ENCODE peak calls at places on chromosome 7, in seven cellular contexts. F, O, D, N, X, K and V are unnamed samples.

GRCh38 chr7:1977059-1977875 is 255.5 kb downstream of the MAD1L1 start:
- DNase-seq in K (no peak), O (no peak), D (no peak), F (no peak), N (no peak), X (no peak), V (no peak)

GRCh38 chr7:840001-840600 is 7.8 kb downstream of the SUN1 start:
- DNase-seq in D (no peak), N (no peak), O (no peak), F (no peak), K (no peak), X (no peak), V (no peak)

GRCh38 chr7:75879771-75880184 is 944 bp downstream of the RHBDD2 start:
- DNase-seq in K (no peak), N (no peak), X (peak), F (no peak), D (no peak), O (peak), V (peak)

GRCh38 chr7:5437987-5438386 is 14.4 kb upstream of the TNRC18 start:
- DNase-seq in O (no peak), F (no peak), X (no peak), N (no peak), D (no peak), K (no peak), V (no peak)

GRCh38 chr7:106283831-106284515 is 810 bp downstream of the NAMPT start:
- DNase-seq in D (peak), N (peak), X (peak), F (no peak), O (peak), K (peak), V (peak)

GRCh38 chr7:7917593-7917992 is 51.0 kb upstream of the GLCCI1 start:
- DNase-seq in N (no peak), O (no peak), K (no peak), D (no peak), X (no peak), F (no peak), V (no peak)

GRCh38 chr7:158318511-158318913 is 269.1 kb downstream of the PTPRN2 start:
- DNase-seq in K (no peak), O (no peak), N (no peak), F (no peak), X (no peak), D (no peak), V (no peak)

GRCh38 chr7:21193895-21194294 is 234.0 kb upstream of the SP4 start:
- DNase-seq in O (no peak), K (no peak), X (no peak), D (no peak), F (no peak), N (no peak), V (no peak)

GRCh38 chr7:28815928-28816373 is 142.2 kb downstream of the TRIL start:
- DNase-seq in K (no peak), O (no peak), X (no peak), N (no peak), D (no peak), F (peak), V (no peak)

GRCh38 chr7:11613292-11613930 is 218.6 kb downstream of the THSD7A start:
- DNase-seq in X (no peak), N (no peak), D (no peak), O (no peak), F (peak), K (no peak), V (no peak)

GRCh38 chr7:151708610-151709009 is 168.3 kb downstream of the PRKAG2 start:
- DNase-seq in F (no peak), N (no peak), D (no peak), K (no peak), X (no peak), O (no peak), V (no peak)

GRCh38 chr7:125661677-125662076 is 732.1 kb upstream of the POT1 start:
- DNase-seq in D (no peak), O (no peak), K (no peak), F (no peak), N (no peak), X (no peak), V (no peak)

GRCh38 chr7:76009672-76010600 is 15.5 kb upstream of the TMEM120A start:
- DNase-seq in K (no peak), X (no peak), D (no peak), F (no peak), N (no peak), O (no peak), V (no peak)

GRCh38 chr7:129739427-129739826 is 127.9 kb downstream of the NRF1 start:
- DNase-seq in F (no peak), O (peak), K (no peak), N (no peak), D (no peak), X (peak), V (no peak)

GRCh38 chr7:157961731-157962457 is 625.1 kb downstream of the DNAJB6 start:
- DNase-seq in O (no peak), D (no peak), F (no peak), N (no peak), X (no peak), K (no peak), V (no peak)

GRCh38 chr7:27172388-27172774 is 1.7 kb downstream of the HOXA10 start:
- DNase-seq in N (no peak), D (no peak), F (no peak), O (peak), K (no peak), X (no peak), V (no peak)

GRCh38 chr7:50664461-50664922 is 99.3 kb upstream of the DDC start:
- DNase-seq in O (peak), D (no peak), K (no peak), N (peak), X (peak), F (peak), V (peak)

GRCh38 chr7:7772385-7772784 is 54.0 kb upstream of the RPA3 start:
- DNase-seq in D (no peak), K (no peak), X (peak), N (peak), F (no peak), O (peak), V (peak)

GRCh38 chr7:70241776-70242175 is 643.5 kb downstream of the AUTS2 start:
- DNase-seq in K (no peak), D (no peak), X (no peak), F (no peak), N (no peak), O (no peak), V (no peak)

GRCh38 chr7:39811161-39811614 is 138.9 kb upstream of the CDK13 start:
- DNase-seq in F (no peak), N (no peak), K (peak), O (peak), D (no peak), X (peak), V (no peak)

GRCh38 chr7:34463830-34464229 is 194.2 kb upstream of the NPSR1 start:
- DNase-seq in D (no peak), F (no peak), O (peak), N (no peak), K (peak), X (peak), V (no peak)

GRCh38 chr7:5063698-5064097 is 18.0 kb downstream of the RBAK start:
- DNase-seq in K (no peak), O (no peak), F (no peak), D (no peak), N (no peak), X (no peak), V (no peak)

GRCh38 chr7:148264933-148265557 is 325.5 kb upstream of the C7orf33 start:
- DNase-seq in F (peak), D (no peak), N (no peak), X (peak), K (peak), O (peak), V (peak)

GRCh38 chr7:138125598-138126111 is 49.4 kb downstream of the AKR1D1 start:
- DNase-seq in K (peak), O (peak), D (no peak), N (no peak), X (peak), F (peak), V (no peak)

GRCh38 chr7:94696981-94697670 is 41.2 kb upstream of the SGCE start:
- DNase-seq in F (no peak), D (no peak), O (peak), N (no peak), K (peak), X (peak), V (no peak)

GRCh38 chr7:25625316-25625715 is 397.0 kb upstream of the NPVF start:
- DNase-seq in F (no peak), O (no peak), N (no peak), K (no peak), D (no peak), X (no peak), V (no peak)

GRCh38 chr7:120486164-120486563 is 213.2 kb downstream of the KCND2 start:
- DNase-seq in O (no peak), F (no peak), X (no peak), D (no peak), N (no peak), K (no peak), V (no peak)

GRCh38 chr7:22375359-22376048 is 18.6 kb upstream of the RAPGEF5 start:
- DNase-seq in D (no peak), K (no peak), O (no peak), N (no peak), F (no peak), X (no peak), V (no peak)

GRCh38 chr7:155526225-155526624 is 20.1 kb downstream of the CNPY1 start:
- DNase-seq in D (no peak), F (no peak), X (no peak), K (no peak), N (no peak), O (no peak), V (no peak)

GRCh38 chr7:139034855-139035587 is 821 bp downstream of the ZC3HAV1L start:
- DNase-seq in K (peak), N (peak), F (peak), D (peak), X (peak), O (no peak), V (peak)

GRCh38 chr7:36617408-36617807 is 106.9 kb downstream of the AOAH start:
- DNase-seq in X (no peak), O (no peak), F (no peak), K (no peak), D (no peak), N (no peak), V (no peak)

GRCh38 chr7:131521651-131522163 is 34.7 kb downstream of the PODXL start:
- DNase-seq in X (no peak), N (no peak), K (peak), F (no peak), O (peak), D (no peak), V (no peak)

GRCh38 chr7:127876393-127876792 is 154.8 kb downstream of the LRRC4 start:
- DNase-seq in X (peak), O (peak), F (no peak), D (no peak), N (no peak), K (no peak), V (no peak)